ENCODE peak calls at places on chromosomes 2 and 18, in six cellular contexts. Y is right lobe of liver, V is GM23248, B is cardiac muscle cell, K is left lung, E is HepG2. U is an unnamed sample. For H3K4me1, the result is how much of the 10 kb centered on the place peaks cover.

GRCh38 chr2:45879406-45879805 is 227.9 kb downstream of the PRKCE start:
- DNase-seq in V (no peak), B (no peak), E (no peak), K (no peak), Y (no peak), U (no peak)

GRCh38 chr2:143263045-143263625 is 133.9 kb downstream of the ARHGAP15 start:
- DNase-seq in K (no peak), V (no peak), E (no peak), Y (no peak), B (no peak), U (no peak)

GRCh38 chr2:222561817-222562424 is 94.0 kb downstream of the FARSB start:
- DNase-seq in E (peak), Y (no peak), K (no peak), B (peak), V (peak), U (no peak)

GRCh38 chr2:148658807-148659722 is 14.5 kb downstream of the EPC2 start:
- DNase-seq in V (peak), B (peak), E (no peak), K (no peak), Y (no peak), U (no peak)

GRCh38 chr18:48412339-48412929 is 3.3 kb upstream of the ZBTB7C start:
- DNase-seq in K (no peak), V (peak), B (peak), E (peak), Y (no peak), U (no peak)

GRCh38 chr2:45930396-45930792 is 278.9 kb downstream of the PRKCE start:
- DNase-seq in B (peak), Y (no peak), K (no peak), V (peak), E (no peak), U (no peak)

GRCh38 chr18:5107990-5108389 is 89.1 kb downstream of the AKAIN1 start:
- DNase-seq in B (no peak), K (no peak), Y (no peak), V (peak), E (no peak), U (no peak)

GRCh38 chr2:68255736-68256450 is 3.6 kb upstream of the PPP3R1 start:
- DNase-seq in V (peak), K (no peak), E (no peak), Y (no peak), B (peak), U (no peak)

GRCh38 chr2:202542142-202542541 is 92.6 kb upstream of the FAM117B start:
- DNase-seq in V (no peak), B (peak), K (no peak), E (no peak), Y (no peak), U (no peak)

GRCh38 chr2:119684553-119684952 is 5.6 kb downstream of the TMEM177 start:
- DNase-seq in E (no peak), Y (peak), K (peak), V (no peak), B (no peak), U (no peak)

GRCh38 chr18:46332956-46333355 is 228.8 kb downstream of the HAUS1 start:
- DNase-seq in V (no peak), E (no peak), K (no peak), Y (peak), B (no peak), U (peak)

GRCh38 chr2:2662037-2662846 is 331.2 kb upstream of the MYT1L start:
- DNase-seq in Y (no peak), K (no peak), V (peak), B (no peak), E (no peak), U (no peak)

GRCh38 chr2:2663401-2664036 is 332.4 kb upstream of the MYT1L start:
- DNase-seq in B (no peak), V (peak), Y (no peak), E (no peak), K (no peak), U (no peak)

GRCh38 chr2:2664989-2665833 is 334.1 kb upstream of the MYT1L start:
- DNase-seq in B (peak), V (peak), Y (no peak), E (peak), K (no peak), U (no peak)

GRCh38 chr2:2660789-2661355 is 329.8 kb upstream of the MYT1L start:
- DNase-seq in E (no peak), Y (no peak), K (no peak), B (no peak), V (no peak), U (no peak)

GRCh38 chr2:2662847-2663356 is 331.8 kb upstream of the MYT1L start:
- DNase-seq in E (no peak), B (no peak), K (no peak), V (no peak), Y (no peak), U (no peak)
- H3K4me3 ChIP-seq in E (no peak), B (no peak), K (no peak), V (no peak), Y (no peak), U (no peak)

GRCh38 chr2:11744631-11745394 is 1.6 kb upstream of the LPIN1 start:
- DNase-seq in E (peak), K (no peak), B (peak), V (peak), Y (no peak), U (no peak)

GRCh38 chr2:11742702-11743530 is 3.5 kb upstream of the LPIN1 start:
- DNase-seq in B (no peak), K (no peak), E (no peak), V (no peak), Y (no peak), U (no peak)

GRCh38 chr2:11743846-11744553 is 2.4 kb upstream of the LPIN1 start:
- DNase-seq in B (peak), E (peak), V (peak), K (peak), Y (peak), U (peak)

GRCh38 chr2:11742317-11742701 is 4.1 kb upstream of the LPIN1 start:
- DNase-seq in Y (no peak), E (no peak), V (peak), B (no peak), K (no peak), U (no peak)

GRCh38 chr2:11743531-11743815 is 3.0 kb upstream of the LPIN1 start:
- DNase-seq in K (no peak), V (no peak), B (no peak), Y (no peak), E (no peak), U (no peak)
- H3K4me1 ChIP-seq in K (half or more), V (under half), B (under half), Y (under half), E (half or more), U (half or more)

GRCh38 chr2:43192039-43192438 is 34.4 kb downstream of the ZFP36L2 start:
- DNase-seq in V (peak), Y (no peak), B (no peak), E (no peak), K (no peak), U (no peak)

GRCh38 chr2:43193996-43194869 is 32.2 kb downstream of the ZFP36L2 start:
- DNase-seq in E (peak), B (no peak), V (no peak), K (no peak), Y (peak), U (peak)

GRCh38 chr2:43193652-43193995 is 32.8 kb downstream of the ZFP36L2 start:
- DNase-seq in V (no peak), K (no peak), B (no peak), E (no peak), Y (no peak), U (no peak)

GRCh38 chr2:43190305-43191052 is 35.9 kb downstream of the ZFP36L2 start:
- DNase-seq in E (no peak), Y (no peak), V (no peak), B (no peak), K (no peak), U (no peak)

GRCh38 chr2:43192939-43193651 is 33.3 kb downstream of the ZFP36L2 start:
- DNase-seq in E (peak), Y (no peak), K (no peak), B (no peak), V (no peak), U (no peak)
- H3K27ac ChIP-seq in E (peak), Y (peak), K (peak), B (no peak), V (no peak), U (peak)

GRCh38 chr18:58096658-58097057 is 52.6 kb downstream of the NEDD4L start:
- DNase-seq in B (no peak), Y (no peak), V (no peak), E (no peak), K (no peak), U (no peak)

GRCh38 chr18:58097907-58098166 is 53.8 kb downstream of the NEDD4L start:
- DNase-seq in B (no peak), K (no peak), E (no peak), V (no peak), Y (no peak), U (no peak)

GRCh38 chr18:58100154-58100553 is 56.1 kb downstream of the NEDD4L start:
- DNase-seq in Y (no peak), E (no peak), B (no peak), V (no peak), K (no peak), U (no peak)

GRCh38 chr18:58097127-58097906 is 53.3 kb downstream of the NEDD4L start:
- DNase-seq in E (peak), Y (peak), K (peak), V (no peak), B (peak), U (peak)

GRCh38 chr18:58098706-58099105 is 54.7 kb downstream of the NEDD4L start:
- DNase-seq in Y (no peak), K (no peak), V (no peak), B (no peak), E (no peak), U (no peak)
- H3K4me3 ChIP-seq in Y (no peak), K (no peak), V (no peak), B (no peak), E (no peak), U (no peak)

DNA sequence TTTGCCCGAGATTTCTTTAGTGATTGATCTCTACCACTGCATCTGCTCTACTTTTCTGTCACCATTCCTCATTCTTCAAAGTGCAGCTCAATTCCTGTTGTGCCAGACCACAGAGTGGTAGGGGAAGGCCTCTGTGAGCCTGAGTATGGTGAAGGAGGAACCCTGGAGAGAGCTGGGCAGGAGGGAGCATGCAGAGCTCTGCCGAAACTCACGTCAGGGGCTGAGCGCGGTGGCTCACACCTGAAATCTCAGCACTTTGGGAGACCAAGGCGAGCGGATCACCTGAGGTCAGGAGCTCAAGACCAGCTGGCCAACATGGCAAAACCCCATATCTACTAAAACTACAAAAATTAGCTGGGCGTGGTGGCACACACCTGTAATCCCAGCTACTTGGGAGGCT is 54.1 kb downstream of the PKP4 start:
- DNase-seq in B (no peak), Y (no peak), K (no peak), V (no peak), E (no peak), U (no peak)
- H3K4me1 ChIP-seq in B (under half), Y (under half), K (under half), V (under half), E (under half), U (under half)

GRCh38 chr2:144402282-144402681 is 117.6 kb downstream of the ZEB2 start:
- DNase-seq in K (peak), Y (no peak), V (no peak), B (no peak), E (no peak), U (peak)
- H3K27ac ChIP-seq in K (peak), Y (no peak), V (no peak), B (no peak), E (no peak), U (peak)